ENCODE peak calls at places on chromosomes 5 and 9, in nine cellular contexts. W is H1, G is K562, Q is HCT116, V is SK-N-SH, N is HepG2, C is A549, D is endothelial cell of umbilical vein, F is GM12878. R is an unnamed sample.

GRCh38 chr9:4837768-4838546 is 45.2 kb downstream of the RCL1 start:
- DNase-seq in W (no peak), G (no peak), Q (no peak), V (no peak), N (peak), C (no peak), D (no peak), F (no peak), R (peak)

GRCh38 chr5:151572657-151573368 is 18.3 kb downstream of the FAT2 start:
- DNase-seq in W (no peak), G (no peak), Q (no peak), V (no peak), N (no peak), C (no peak), D (no peak), F (no peak), R (no peak)

GRCh38 chr9:113393281-113393680 is 7.8 kb downstream of the ALAD start:
- DNase-seq in W (no peak), G (no peak), Q (no peak), V (peak), N (no peak), C (no peak), D (no peak), F (no peak), R (no peak)

GRCh38 chr5:168291961-168292782 is 727 bp downstream of the WWC1 start:
- DNase-seq in W (no peak), G (no peak), Q (no peak), V (peak), N (no peak), C (no peak), D (no peak), F (no peak), R (no peak)

GRCh38 chr9:88746029-88746743 is 211.2 kb downstream of the NXNL2 start:
- DNase-seq in W (no peak), G (no peak), Q (no peak), V (no peak), N (no peak), C (no peak), D (no peak), F (no peak), R (no peak)

GRCh38 chr5:153831976-153832375 is 206.7 kb downstream of the FAM114A2 start:
- DNase-seq in W (no peak), G (peak), Q (peak), V (peak), N (peak), C (peak), D (peak), F (peak), R (peak)

GRCh38 chr5:109016300-109016699 is 268.6 kb downstream of the FER start:
- DNase-seq in W (no peak), G (no peak), Q (no peak), V (no peak), N (peak), C (no peak), D (no peak), F (no peak), R (no peak)

GRCh38 chr5:137734962-137735530 is 843 bp downstream of the KLHL3 start:
- DNase-seq in W (no peak), G (no peak), Q (no peak), V (peak), N (no peak), C (no peak), D (no peak), F (no peak), R (no peak)

GRCh38 chr5:100110497-100110896 is 424.7 kb upstream of the FAM174A start:
- DNase-seq in W (no peak), G (no peak), Q (no peak), V (no peak), N (no peak), C (no peak), D (no peak), F (no peak), R (no peak)

GRCh38 chr9:116421006-116421538 is 266.0 kb upstream of the TRIM32 start:
- DNase-seq in W (no peak), G (no peak), Q (no peak), V (no peak), N (no peak), C (no peak), D (no peak), F (no peak), R (no peak)

GRCh38 chr5:151461312-151461711 is 13.9 kb downstream of the SLC36A1 start:
- DNase-seq in W (no peak), G (no peak), Q (no peak), V (no peak), N (no peak), C (no peak), D (no peak), F (peak), R (no peak)

GRCh38 chr5:160188151-160188967 is 40.9 kb upstream of the FABP6 start:
- DNase-seq in W (no peak), G (peak), Q (no peak), V (no peak), N (no peak), C (peak), D (peak), F (no peak), R (peak)

GRCh38 chr5:151699071-151699901 is 12.6 kb upstream of the SPARC start:
- DNase-seq in W (no peak), G (no peak), Q (no peak), V (no peak), N (peak), C (peak), D (peak), F (no peak), R (no peak)

GRCh38 chr5:115360036-115360685 is 63.7 kb upstream of the CCDC112 start:
- DNase-seq in W (no peak), G (no peak), Q (no peak), V (no peak), N (no peak), C (peak), D (no peak), F (no peak), R (no peak)

GRCh38 chr9:93620881-93621820 is 44.8 kb downstream of the PHF2 start:
- DNase-seq in W (no peak), G (no peak), Q (no peak), V (no peak), N (no peak), C (no peak), D (no peak), F (no peak), R (no peak)

GRCh38 chr9:83280259-83280658 is 217.3 kb upstream of the RASEF start:
- DNase-seq in W (no peak), G (no peak), Q (no peak), V (no peak), N (no peak), C (peak), D (peak), F (no peak), R (no peak)

GRCh38 chr9:105842023-105842644 is 147.8 kb downstream of the TMEM38B start:
- DNase-seq in W (no peak), G (peak), Q (peak), V (peak), N (peak), C (peak), D (peak), F (peak), R (peak)

GRCh38 chr9:113488071-113488470 is 24.5 kb downstream of the RGS3 start:
- DNase-seq in W (no peak), G (no peak), Q (no peak), V (no peak), N (no peak), C (no peak), D (no peak), F (no peak), R (no peak)

GRCh38 chr9:136182850-136183422 is 22.0 kb downstream of the LHX3 start:
- DNase-seq in W (no peak), G (no peak), Q (no peak), V (no peak), N (no peak), C (no peak), D (no peak), F (no peak), R (no peak)

GRCh38 chr5:177116631-177117373 is 16.8 kb upstream of the NSD1 start:
- DNase-seq in W (no peak), G (peak), Q (no peak), V (no peak), N (no peak), C (no peak), D (peak), F (no peak), R (no peak)

GRCh38 chr9:88503101-88503844 is 31.7 kb upstream of the NXNL2 start:
- DNase-seq in W (no peak), G (no peak), Q (no peak), V (no peak), N (no peak), C (no peak), D (no peak), F (no peak), R (no peak)

GRCh38 chr5:68543212-68543611 is 327.7 kb downstream of the PIK3R1 start:
- DNase-seq in W (no peak), G (no peak), Q (no peak), V (no peak), N (no peak), C (no peak), D (no peak), F (no peak), R (no peak)

GRCh38 chr9:114207034-114207815 is 51.9 kb downstream of the COL27A1 start:
- DNase-seq in W (no peak), G (no peak), Q (no peak), V (no peak), N (no peak), C (peak), D (no peak), F (no peak), R (no peak)

GRCh38 chr5:76807296-76807695 is 11.5 kb upstream of the F2RL1 start:
- DNase-seq in W (no peak), G (no peak), Q (no peak), V (no peak), N (peak), C (peak), D (peak), F (no peak), R (no peak)

GRCh38 chr5:116084231-116084630 is 594 bp upstream of the COMMD10 start:
- DNase-seq in W (no peak), G (peak), Q (no peak), V (peak), N (no peak), C (peak), D (no peak), F (no peak), R (peak)

GRCh38 chr9:86353591-86354047 is 591 bp downstream of the TUT7 start:
- DNase-seq in W (peak), G (no peak), Q (no peak), V (no peak), N (peak), C (no peak), D (peak), F (no peak), R (peak)
- TF ChIP-seq MAX in W (no peak), G (no peak), Q (no peak), V (no peak), N (no peak), C (no peak), D (no peak), F (no peak), R (no peak)

GRCh38 chr5:78720997-78721396 is 72.4 kb upstream of the LHFPL2 start:
- DNase-seq in W (no peak), G (no peak), Q (no peak), V (no peak), N (no peak), C (peak), D (no peak), F (no peak), R (no peak)

GRCh38 chr5:78718827-78719226 is 70.3 kb upstream of the LHFPL2 start:
- DNase-seq in W (no peak), G (no peak), Q (no peak), V (no peak), N (no peak), C (no peak), D (no peak), F (no peak), R (no peak)

GRCh38 chr5:78720234-78720985 is 71.8 kb upstream of the LHFPL2 start:
- DNase-seq in W (no peak), G (no peak), Q (no peak), V (no peak), N (no peak), C (no peak), D (peak), F (no peak), R (no peak)

GRCh38 chr5:78718185-78718584 is 69.6 kb upstream of the LHFPL2 start:
- DNase-seq in W (no peak), G (no peak), Q (no peak), V (no peak), N (no peak), C (no peak), D (no peak), F (no peak), R (no peak)

DNA sequence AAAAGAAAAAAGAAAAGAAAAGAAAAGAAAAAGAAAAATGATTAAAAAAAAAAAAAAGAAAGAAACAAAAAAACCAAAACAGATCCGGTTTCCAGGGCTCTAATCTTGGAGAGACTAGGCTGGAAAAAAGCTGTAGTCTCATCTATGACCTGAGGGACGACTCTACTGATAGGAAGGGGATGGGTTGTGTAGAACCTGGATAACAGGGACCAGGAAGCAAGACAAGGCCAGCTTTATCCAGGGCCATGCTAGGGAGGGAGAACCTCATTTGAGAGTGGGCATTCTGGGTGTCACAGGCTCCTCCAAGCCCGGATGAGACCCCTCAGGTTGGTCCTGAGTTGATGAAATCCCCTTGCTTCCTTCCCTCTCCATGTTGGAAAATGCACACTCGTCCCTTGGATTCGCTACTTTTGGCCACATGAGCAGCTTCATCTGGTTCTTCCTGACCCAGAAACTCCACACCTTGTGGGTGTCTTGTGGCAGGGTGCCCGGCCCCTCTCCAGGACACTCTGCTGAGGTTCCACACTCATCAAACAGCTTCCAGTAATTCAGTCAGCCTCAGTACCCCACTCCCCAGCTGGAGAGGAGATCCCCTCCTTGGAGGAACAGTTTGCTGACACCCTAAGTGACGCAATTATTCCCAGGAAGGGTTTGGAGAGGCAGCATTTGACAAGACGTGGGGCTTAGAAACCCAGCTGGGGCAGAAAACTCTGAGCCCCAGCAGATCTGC is 71.1 kb upstream of the LHFPL2 start:
- DNase-seq in W (no peak), G (no peak), Q (no peak), V (no peak), N (no peak), C (no peak), D (no peak), F (no peak), R (no peak)
- H3K4me3 ChIP-seq in W (no peak), G (no peak), Q (no peak), V (no peak), N (no peak), C (no peak), D (no peak), F (no peak), R (no peak)

GRCh38 chr5:56516034-56516433 is 282.9 kb upstream of the ANKRD55 start:
- DNase-seq in W (no peak), G (no peak), Q (no peak), V (no peak), N (no peak), C (no peak), D (no peak), F (no peak), R (no peak)
- TF ChIP-seq MAX in W (no peak), G (no peak), Q (no peak), V (no peak), N (no peak), C (no peak), D (no peak), F (no peak), R (no peak)

DNA sequence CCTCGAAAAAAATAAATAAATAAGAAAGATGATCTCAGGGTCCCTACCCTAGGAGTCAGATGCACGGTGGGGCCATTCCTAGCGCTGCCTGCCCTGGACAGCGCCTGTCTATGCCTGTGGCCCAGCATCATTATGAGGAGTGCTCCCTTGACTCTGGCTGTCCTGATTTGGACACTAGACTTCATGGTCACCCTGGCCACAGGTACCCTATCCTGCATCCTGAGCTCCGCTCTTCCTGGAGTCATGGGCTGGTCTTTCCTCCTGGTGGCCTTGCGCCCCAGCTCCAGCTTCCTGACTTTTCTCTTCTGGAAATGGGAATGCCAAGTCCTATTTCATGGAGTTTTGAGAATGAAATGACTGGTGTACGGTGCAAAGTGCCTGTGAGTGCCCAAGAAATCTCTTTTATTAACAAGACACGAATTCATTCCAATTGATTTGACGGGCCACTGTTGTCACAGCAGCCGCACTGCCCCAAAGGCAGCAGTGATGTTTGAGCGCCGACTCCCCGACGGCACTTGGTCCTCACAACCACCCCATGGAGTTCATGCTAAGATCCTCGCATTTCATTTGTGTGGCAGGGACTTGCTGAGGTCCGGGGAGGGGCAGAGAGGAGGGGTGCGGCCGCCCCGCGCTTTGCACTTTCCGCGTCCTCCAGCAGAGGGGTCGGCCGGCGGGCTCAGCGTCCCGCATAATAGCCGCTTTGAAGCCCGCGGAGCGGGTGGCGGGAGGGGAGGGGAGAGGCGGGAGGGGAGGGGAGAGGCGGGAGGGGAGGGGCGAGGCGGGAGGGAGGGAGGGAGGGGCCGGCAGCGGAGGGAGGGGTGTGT is 453 bp upstream of the AIF1L start:
- DNase-seq in W (peak), G (peak), Q (peak), V (peak), N (peak), C (peak), D (peak), F (no peak), R (peak)
- H3K4me3 ChIP-seq in W (peak), G (peak), Q (peak), V (peak), N (peak), C (peak), D (peak), F (no peak), R (no peak)

GRCh38 chr9:38024036-38024681 is 44.9 kb downstream of the SHB start:
- DNase-seq in W (no peak), G (no peak), Q (no peak), V (no peak), N (peak), C (peak), D (peak), F (no peak), R (peak)

GRCh38 chr9:38027714-38028113 is 41.3 kb downstream of the SHB start:
- DNase-seq in W (no peak), G (no peak), Q (no peak), V (no peak), N (no peak), C (no peak), D (no peak), F (no peak), R (no peak)

GRCh38 chr9:38026840-38027527 is 42.0 kb downstream of the SHB start:
- DNase-seq in W (no peak), G (no peak), Q (no peak), V (no peak), N (no peak), C (no peak), D (no peak), F (no peak), R (no peak)

GRCh38 chr9:38025166-38025565 is 43.9 kb downstream of the SHB start:
- DNase-seq in W (no peak), G (no peak), Q (no peak), V (no peak), N (no peak), C (no peak), D (peak), F (no peak), R (no peak)

GRCh38 chr9:38026021-38026809 is 42.8 kb downstream of the SHB start:
- DNase-seq in W (no peak), G (peak), Q (no peak), V (peak), N (peak), C (peak), D (peak), F (no peak), R (peak)
- TF ChIP-seq MAX in W (no peak), G (peak), Q (peak), V (peak), N (no peak), C (no peak), D (peak), F (no peak), R (no peak)

R was measured in NB4.